ENCODE peak calls at places on chromosomes 7 and 10, in ten cellular contexts. Y, P, H, W, X, C, K, L, V and G are unnamed samples.

GRCh38 chr7:120273476-120273975 is 551 bp downstream of the KCND2 start:
- DNase-seq in Y (no peak), P (no peak), H (no peak), W (no peak), X (peak; percentile 42), C (peak; percentile 10), K (peak; percentile 52), L (peak; percentile 2), V (peak; percentile 0), G (no peak)

GRCh38 chr7:108425876-108426275 is 30.4 kb downstream of the NRCAM start:
- DNase-seq in Y (no peak), P (no peak), H (no peak), W (no peak), X (no peak), C (no peak), K (no peak), L (no peak), V (no peak), G (no peak)

GRCh38 chr10:6958723-6959122 is 378.6 kb upstream of the PRKCQ start:
- DNase-seq in Y (no peak), P (no peak), H (no peak), W (no peak), X (no peak), C (no peak), K (no peak), L (no peak), V (no peak), G (no peak)

GRCh38 chr7:103987455-103987854 is 2.0 kb downstream of the RELN start:
- DNase-seq in Y (no peak), P (no peak), H (no peak), W (no peak), X (no peak), C (no peak), K (no peak), L (no peak), V (no peak), G (no peak)

GRCh38 chr10:129759214-129760002 is 204.7 kb downstream of the EBF3 start:
- DNase-seq in Y (no peak), P (no peak), H (no peak), W (no peak), X (no peak), C (no peak), K (no peak), L (no peak), V (no peak), G (no peak)

GRCh38 chr7:123208793-123209192 is 9.0 kb upstream of the SLC13A1 start:
- DNase-seq in Y (no peak), P (peak; percentile 14), H (no peak), W (no peak), X (peak; percentile 14), C (no peak), K (no peak), L (no peak), V (no peak), G (no peak)

GRCh38 chr7:104962781-104963180 is 51.2 kb upstream of the KMT2E start:
- DNase-seq in Y (no peak), P (no peak), H (no peak), W (no peak), X (no peak), C (no peak), K (no peak), L (no peak), V (no peak), G (no peak)

GRCh38 chr10:88127266-88127665 is 263.8 kb downstream of the PTEN start:
- DNase-seq in Y (no peak), P (no peak), H (no peak), W (no peak), X (no peak), C (no peak), K (no peak), L (no peak), V (no peak), G (no peak)

GRCh38 chr7:63045575-63045974 is 953.1 kb upstream of the ZNF722 start:
- DNase-seq in Y (no peak), P (no peak), H (no peak), W (no peak), X (no peak), C (no peak), K (no peak), L (no peak), V (no peak), G (no peak)

GRCh38 chr7:121891731-121892130 is 18.8 kb downstream of the PTPRZ1 start:
- DNase-seq in Y (no peak), P (no peak), H (no peak), W (no peak), X (no peak), C (no peak), K (no peak), L (no peak), V (no peak), G (no peak)

GRCh38 chr7:31776616-31777015 is 89.6 kb downstream of the PPP1R17 start:
- DNase-seq in Y (no peak), P (no peak), H (no peak), W (no peak), X (peak; percentile 17), C (no peak), K (no peak), L (no peak), V (peak; percentile 92), G (no peak)

GRCh38 chr10:91033536-91033935 is 112.6 kb upstream of the ANKRD1 start:
- DNase-seq in Y (no peak), P (no peak), H (no peak), W (no peak), X (no peak), C (no peak), K (no peak), L (no peak), V (no peak), G (no peak)

GRCh38 chr7:116162236-116162635 is 48.1 kb upstream of the TES start:
- DNase-seq in Y (no peak), P (no peak), H (no peak), W (no peak), X (no peak), C (no peak), K (no peak), L (no peak), V (no peak), G (no peak)

GRCh38 chr10:132549416-132549815 is 11.8 kb downstream of the INPP5A start:
- DNase-seq in Y (no peak), P (no peak), H (no peak), W (no peak), X (no peak), C (no peak), K (no peak), L (no peak), V (no peak), G (no peak)

GRCh38 chr7:69412331-69413146 is 185.7 kb upstream of the AUTS2 start:
- DNase-seq in Y (no peak), P (peak; percentile 40), H (no peak), W (no peak), X (no peak), C (no peak), K (no peak), L (peak; percentile 17), V (no peak), G (no peak)

GRCh38 chr10:62433181-62433692 is 59.1 kb downstream of the ZNF365 start:
- DNase-seq in Y (peak; percentile 62), P (peak; percentile 62), H (no peak), W (no peak), X (no peak), C (no peak), K (no peak), L (no peak), V (peak; percentile 96), G (no peak)

GRCh38 chr10:63542835-63543575 is 21.8 kb downstream of the REEP3 start:
- DNase-seq in Y (no peak), P (no peak), H (no peak), W (no peak), X (no peak), C (no peak), K (no peak), L (no peak), V (peak; percentile 57), G (no peak)

GRCh38 chr10:75663947-75664664 is 232.7 kb downstream of the LRMDA start:
- DNase-seq in Y (no peak), P (no peak), H (no peak), W (no peak), X (no peak), C (no peak), K (no peak), L (no peak), V (no peak), G (no peak)

GRCh38 chr7:158505683-158506082 is 81.9 kb downstream of the PTPRN2 start:
- DNase-seq in Y (no peak), P (no peak), H (no peak), W (no peak), X (no peak), C (no peak), K (no peak), L (no peak), V (no peak), G (no peak)